ENCODE peak calls at places on chromosome 4, in ten cellular contexts. One of them, this sample, is unnamed. For H3K4me1, the result is how much of the 10 kb centered on the place peaks cover.

GRCh38 chr4:154503598-154503997 is 12.0 kb upstream of the DCHS2 start:
- DNase-seq in A549: peak
- DNase-seq in H1: no peak
- DNase-seq in K562: peak
- DNase-seq in tibial nerve: no peak
- DNase-seq in transverse colon: no peak
- DNase-seq in stomach: no peak
- DNase-seq in HepG2: peak
- DNase-seq in ovary: no peak
- DNase-seq in GM12878: no peak
- DNase-seq in this sample: no peak

GRCh38 chr4:26687728-26688127 is 103.8 kb downstream of the TBC1D19 start:
- DNase-seq in A549: no peak
- DNase-seq in H1: no peak
- DNase-seq in K562: no peak
- DNase-seq in tibial nerve: no peak
- DNase-seq in transverse colon: no peak
- DNase-seq in stomach: no peak
- DNase-seq in HepG2: no peak
- DNase-seq in ovary: no peak
- DNase-seq in GM12878: no peak
- DNase-seq in this sample: no peak

GRCh38 chr4:56764775-56765174 is 56.7 kb downstream of the SPINK2 start:
- DNase-seq in A549: no peak
- DNase-seq in H1: no peak
- DNase-seq in K562: no peak
- DNase-seq in tibial nerve: no peak
- DNase-seq in transverse colon: no peak
- DNase-seq in stomach: no peak
- DNase-seq in HepG2: no peak
- DNase-seq in ovary: no peak
- DNase-seq in GM12878: no peak
- DNase-seq in this sample: no peak

GRCh38 chr4:27094785-27095184 is 234.1 kb downstream of the STIM2 start:
- DNase-seq in A549: no peak
- DNase-seq in H1: peak
- DNase-seq in K562: no peak
- DNase-seq in tibial nerve: no peak
- DNase-seq in transverse colon: no peak
- DNase-seq in stomach: peak
- DNase-seq in HepG2: no peak
- DNase-seq in ovary: no peak
- DNase-seq in GM12878: no peak
- DNase-seq in this sample: no peak

GRCh38 chr4:3192827-3193226 is 56.1 kb upstream of the MSANTD1 start:
- DNase-seq in A549: no peak
- DNase-seq in H1: no peak
- DNase-seq in K562: no peak
- DNase-seq in tibial nerve: no peak
- DNase-seq in transverse colon: no peak
- DNase-seq in stomach: no peak
- DNase-seq in HepG2: no peak
- DNase-seq in ovary: no peak
- DNase-seq in GM12878: no peak
- DNase-seq in this sample: no peak

GRCh38 chr4:6281436-6282144 is 11.9 kb downstream of the WFS1 start:
- DNase-seq in A549: no peak
- DNase-seq in H1: no peak
- DNase-seq in K562: no peak
- DNase-seq in tibial nerve: no peak
- DNase-seq in transverse colon: peak
- DNase-seq in stomach: no peak
- DNase-seq in HepG2: no peak
- DNase-seq in ovary: no peak
- DNase-seq in GM12878: no peak
- DNase-seq in this sample: no peak

GRCh38 chr4:10521386-10521785 is 64.2 kb upstream of the ZNF518B start:
- DNase-seq in A549: no peak
- DNase-seq in H1: no peak
- DNase-seq in K562: no peak
- DNase-seq in tibial nerve: no peak
- DNase-seq in transverse colon: no peak
- DNase-seq in stomach: no peak
- DNase-seq in HepG2: no peak
- DNase-seq in ovary: no peak
- DNase-seq in GM12878: no peak
- DNase-seq in this sample: no peak

GRCh38 chr4:128846063-128846462 is 36.6 kb downstream of the JADE1 start:
- DNase-seq in A549: peak
- DNase-seq in H1: no peak
- DNase-seq in K562: no peak
- DNase-seq in tibial nerve: no peak
- DNase-seq in transverse colon: no peak
- DNase-seq in stomach: peak
- DNase-seq in HepG2: no peak
- DNase-seq in ovary: no peak
- DNase-seq in GM12878: no peak
- DNase-seq in this sample: no peak

GRCh38 chr4:115648786-115649185 is 535.4 kb upstream of the NDST4 start:
- DNase-seq in A549: no peak
- DNase-seq in H1: no peak
- DNase-seq in K562: no peak
- DNase-seq in tibial nerve: no peak
- DNase-seq in transverse colon: no peak
- DNase-seq in stomach: no peak
- DNase-seq in HepG2: no peak
- DNase-seq in ovary: no peak
- DNase-seq in GM12878: no peak
- DNase-seq in this sample: no peak

GRCh38 chr4:119212964-119213606 is 572 bp downstream of the USP53 start:
- DNase-seq in A549: peak
- DNase-seq in H1: peak
- DNase-seq in K562: peak
- DNase-seq in tibial nerve: peak
- DNase-seq in transverse colon: peak
- DNase-seq in stomach: peak
- DNase-seq in HepG2: peak
- DNase-seq in ovary: peak
- DNase-seq in GM12878: peak
- DNase-seq in this sample: peak
- TF ChIP-seq EP300 in A549: no peak
- TF ChIP-seq EP300 in H1: no peak
- TF ChIP-seq EP300 in K562: peak
- TF ChIP-seq EP300 in tibial nerve: peak
- TF ChIP-seq EP300 in transverse colon: no peak
- TF ChIP-seq EP300 in stomach: no peak
- TF ChIP-seq EP300 in HepG2: no peak
- TF ChIP-seq EP300 in ovary: no peak
- TF ChIP-seq EP300 in GM12878: no peak
- TF ChIP-seq EP300 in this sample: no peak

GRCh38 chr4:184806711-184807110 is 19.1 kb downstream of the ACSL1 start:
- DNase-seq in A549: no peak
- DNase-seq in H1: no peak
- DNase-seq in K562: no peak
- DNase-seq in tibial nerve: no peak
- DNase-seq in transverse colon: no peak
- DNase-seq in stomach: no peak
- DNase-seq in HepG2: no peak
- DNase-seq in ovary: no peak
- DNase-seq in GM12878: no peak
- DNase-seq in this sample: no peak
- H3K4me1 ChIP-seq in A549: under half
- H3K4me1 ChIP-seq in H1: under half
- H3K4me1 ChIP-seq in K562: under half
- H3K4me1 ChIP-seq in tibial nerve: half or more
- H3K4me1 ChIP-seq in transverse colon: under half
- H3K4me1 ChIP-seq in stomach: under half
- H3K4me1 ChIP-seq in HepG2: half or more
- H3K4me1 ChIP-seq in ovary: under half
- H3K4me1 ChIP-seq in GM12878: under half
- H3K4me1 ChIP-seq in this sample: under half

DNA sequence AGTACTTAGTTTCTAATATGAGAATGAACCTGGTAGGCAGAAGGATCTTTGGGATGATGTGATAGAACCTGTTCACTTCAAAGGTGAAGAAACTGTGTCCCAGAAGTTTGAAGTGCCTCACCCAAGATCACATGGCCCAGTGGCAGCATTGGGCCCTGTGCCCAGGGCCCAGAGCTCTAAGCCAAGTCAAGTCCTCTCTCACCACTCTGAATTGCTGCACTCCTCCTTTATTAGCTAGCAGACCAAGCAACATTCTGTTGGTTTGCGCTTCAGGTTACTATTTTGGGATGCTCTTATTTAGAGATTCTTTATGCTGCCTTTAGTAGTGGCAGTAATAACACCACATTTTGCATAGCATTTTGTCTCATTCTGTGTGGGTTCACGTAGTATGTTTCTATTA is 82.7 kb downstream of the PARM1 start:
- DNase-seq in A549: no peak
- DNase-seq in H1: no peak
- DNase-seq in K562: no peak
- DNase-seq in tibial nerve: no peak
- DNase-seq in transverse colon: no peak
- DNase-seq in stomach: peak
- DNase-seq in HepG2: no peak
- DNase-seq in ovary: no peak
- DNase-seq in GM12878: no peak
- DNase-seq in this sample: no peak
- TF ChIP-seq EP300 in A549: no peak
- TF ChIP-seq EP300 in H1: no peak
- TF ChIP-seq EP300 in K562: no peak
- TF ChIP-seq EP300 in tibial nerve: no peak
- TF ChIP-seq EP300 in transverse colon: no peak
- TF ChIP-seq EP300 in stomach: no peak
- TF ChIP-seq EP300 in HepG2: no peak
- TF ChIP-seq EP300 in ovary: no peak
- TF ChIP-seq EP300 in GM12878: no peak
- TF ChIP-seq EP300 in this sample: no peak

DNA sequence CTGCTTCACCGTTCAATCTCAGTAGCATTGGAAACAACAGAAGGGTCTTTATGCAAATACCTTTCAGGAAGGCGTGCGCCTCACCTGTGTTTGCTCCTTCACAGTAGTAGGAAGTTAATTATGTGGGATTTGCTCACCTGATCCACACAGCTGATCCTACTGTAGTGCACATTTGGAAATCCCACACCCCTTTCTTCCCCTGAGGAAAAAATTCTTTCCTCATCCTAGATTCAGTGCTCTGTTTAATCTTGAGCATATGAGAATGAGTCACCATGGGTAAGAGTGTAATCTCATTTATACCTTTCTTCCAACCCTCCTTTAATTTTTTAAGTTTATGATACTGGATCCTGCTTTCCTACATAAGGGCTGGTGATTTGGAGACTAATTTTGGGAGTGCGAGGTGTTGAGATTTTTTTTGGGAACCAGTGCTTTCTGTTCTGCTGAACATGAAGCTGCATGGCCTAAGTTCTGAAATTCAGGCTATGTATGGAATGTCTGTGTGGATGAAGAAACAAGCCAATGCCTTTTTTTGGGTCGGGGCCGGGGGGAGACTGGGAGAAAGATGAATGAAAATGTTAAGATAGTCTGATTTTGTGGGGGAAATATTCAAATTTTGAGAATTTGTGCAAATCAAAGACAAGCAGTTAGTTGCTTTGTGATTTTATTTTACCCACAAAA is 19.0 kb downstream of the GAB1 start:
- DNase-seq in A549: no peak
- DNase-seq in H1: no peak
- DNase-seq in K562: no peak
- DNase-seq in tibial nerve: no peak
- DNase-seq in transverse colon: no peak
- DNase-seq in stomach: no peak
- DNase-seq in HepG2: no peak
- DNase-seq in ovary: no peak
- DNase-seq in GM12878: no peak
- DNase-seq in this sample: no peak
- H3K4me1 ChIP-seq in A549: under half
- H3K4me1 ChIP-seq in H1: under half
- H3K4me1 ChIP-seq in K562: under half
- H3K4me1 ChIP-seq in tibial nerve: half or more
- H3K4me1 ChIP-seq in transverse colon: half or more
- H3K4me1 ChIP-seq in stomach: half or more
- H3K4me1 ChIP-seq in HepG2: under half
- H3K4me1 ChIP-seq in ovary: under half
- H3K4me1 ChIP-seq in GM12878: under half
- H3K4me1 ChIP-seq in this sample: half or more

DNA sequence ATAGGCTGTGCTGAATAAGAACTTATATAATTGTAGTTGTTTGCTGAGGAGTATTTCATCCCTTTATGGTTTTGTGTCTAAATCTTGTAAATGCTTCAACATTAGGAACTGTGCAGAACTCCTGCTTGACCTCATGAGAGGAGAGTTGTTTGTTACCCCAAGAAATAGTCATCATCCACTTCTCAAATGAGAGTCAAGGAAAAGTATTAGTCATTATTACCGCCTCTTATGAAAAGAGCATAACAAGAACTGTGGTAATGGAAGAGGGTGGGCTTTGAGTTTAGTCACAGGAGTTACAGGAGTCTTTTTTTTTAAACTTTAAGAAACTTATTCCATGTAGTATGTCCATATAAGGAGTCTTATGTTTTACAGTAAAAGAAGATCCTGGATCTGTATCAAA is 132.9 kb downstream of the RAP1GDS1 start:
- DNase-seq in A549: no peak
- DNase-seq in H1: no peak
- DNase-seq in K562: no peak
- DNase-seq in tibial nerve: no peak
- DNase-seq in transverse colon: no peak
- DNase-seq in stomach: no peak
- DNase-seq in HepG2: no peak
- DNase-seq in ovary: no peak
- DNase-seq in GM12878: no peak
- DNase-seq in this sample: no peak
- TF ChIP-seq EP300 in A549: no peak
- TF ChIP-seq EP300 in H1: no peak
- TF ChIP-seq EP300 in K562: no peak
- TF ChIP-seq EP300 in tibial nerve: no peak
- TF ChIP-seq EP300 in transverse colon: no peak
- TF ChIP-seq EP300 in stomach: no peak
- TF ChIP-seq EP300 in HepG2: no peak
- TF ChIP-seq EP300 in ovary: no peak
- TF ChIP-seq EP300 in GM12878: no peak
- TF ChIP-seq EP300 in this sample: no peak

DNA sequence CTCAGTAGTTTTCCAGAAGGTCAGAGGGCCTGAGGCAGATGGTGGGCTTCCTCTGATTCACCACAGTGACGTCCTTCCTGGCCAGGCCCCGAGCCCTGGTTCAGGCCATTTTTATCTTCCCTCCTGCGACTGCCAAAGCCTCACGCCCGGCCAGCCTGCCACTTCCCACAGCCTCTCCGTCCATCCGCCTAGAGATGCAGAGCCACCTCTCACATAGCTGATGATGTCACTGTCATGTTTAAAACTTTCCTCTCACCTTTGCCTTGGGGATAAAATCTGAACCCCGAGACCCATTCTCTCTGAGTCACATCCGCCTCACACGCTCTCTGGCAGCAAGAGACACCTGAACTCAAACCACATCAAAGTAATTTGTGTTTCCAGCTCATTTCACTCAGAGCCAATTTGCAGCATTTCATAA is 175.4 kb downstream of the QDPR start:
- DNase-seq in A549: no peak
- DNase-seq in H1: no peak
- DNase-seq in K562: no peak
- DNase-seq in tibial nerve: no peak
- DNase-seq in transverse colon: peak
- DNase-seq in stomach: no peak
- DNase-seq in HepG2: peak
- DNase-seq in ovary: no peak
- DNase-seq in GM12878: peak
- DNase-seq in this sample: peak
- H3K4me1 ChIP-seq in A549: under half
- H3K4me1 ChIP-seq in H1: under half
- H3K4me1 ChIP-seq in K562: under half
- H3K4me1 ChIP-seq in tibial nerve: under half
- H3K4me1 ChIP-seq in transverse colon: under half
- H3K4me1 ChIP-seq in stomach: under half
- H3K4me1 ChIP-seq in HepG2: under half
- H3K4me1 ChIP-seq in ovary: under half
- H3K4me1 ChIP-seq in GM12878: under half
- H3K4me1 ChIP-seq in this sample: under half

This sample was measured in esophagus muscularis mucosa.